ENCODE peak calls at places on chromosomes 6 and 20, in six cellular contexts. One of them, this sample, is unnamed.
A peak's percentile ranks its signal among the peaks of the same experiment; 100 is the strongest.

GRCh38 chr6:148443798-148444560 is 101.3 kb downstream of the SASH1 start:
- DNase-seq in K562: no peak
- DNase-seq in transverse colon: no peak
- DNase-seq in H1: no peak
- DNase-seq in sigmoid colon: no peak
- DNase-seq in stomach: no peak
- DNase-seq in this sample: no peak

GRCh38 chr6:144268821-144269220 is 16.3 kb upstream of the UTRN start:
- DNase-seq in K562: no peak
- DNase-seq in transverse colon: no peak
- DNase-seq in H1: no peak
- DNase-seq in sigmoid colon: no peak
- DNase-seq in stomach: no peak
- DNase-seq in this sample: no peak

GRCh38 chr6:39924283-39924682 is 10.0 kb downstream of the MOCS1 start:
- DNase-seq in K562: no peak
- DNase-seq in transverse colon: no peak
- DNase-seq in H1: no peak
- DNase-seq in sigmoid colon: no peak
- DNase-seq in stomach: no peak
- DNase-seq in this sample: no peak

GRCh38 chr6:22666021-22666420 is 96.7 kb downstream of the HDGFL1 start:
- DNase-seq in K562: no peak
- DNase-seq in transverse colon: no peak
- DNase-seq in H1: no peak
- DNase-seq in sigmoid colon: no peak
- DNase-seq in stomach: no peak
- DNase-seq in this sample: no peak

GRCh38 chr6:54072708-54073313 is 38.4 kb upstream of the MLIP start:
- DNase-seq in K562: no peak
- DNase-seq in transverse colon: no peak
- DNase-seq in H1: no peak
- DNase-seq in sigmoid colon: no peak
- DNase-seq in stomach: no peak
- DNase-seq in this sample: no peak

GRCh38 chr6:9095671-9096260 is 660.4 kb upstream of the SLC35B3 start:
- DNase-seq in K562: no peak
- DNase-seq in transverse colon: no peak
- DNase-seq in H1: no peak
- DNase-seq in sigmoid colon: no peak
- DNase-seq in stomach: no peak
- DNase-seq in this sample: no peak

GRCh38 chr20:61886721-61887658 is 178.7 kb downstream of the TAF4 start:
- DNase-seq in K562: peak; percentile 61
- DNase-seq in transverse colon: no peak
- DNase-seq in H1: no peak
- DNase-seq in sigmoid colon: no peak
- DNase-seq in stomach: no peak
- DNase-seq in this sample: no peak

GRCh38 chr6:75761489-75761888 is 12.4 kb downstream of the MYO6 start:
- DNase-seq in K562: no peak
- DNase-seq in transverse colon: no peak
- DNase-seq in H1: no peak
- DNase-seq in sigmoid colon: no peak
- DNase-seq in stomach: no peak
- DNase-seq in this sample: no peak

GRCh38 chr20:20360464-20360863 is 7.4 kb upstream of the INSM1 start:
- DNase-seq in K562: peak; percentile 44
- DNase-seq in transverse colon: peak; percentile 54
- DNase-seq in H1: no peak
- DNase-seq in sigmoid colon: no peak
- DNase-seq in stomach: peak; percentile 45
- DNase-seq in this sample: no peak

GRCh38 chr20:19974621-19975435 is 42.3 kb upstream of the NAA20 start:
- DNase-seq in K562: no peak
- DNase-seq in transverse colon: peak; percentile 63
- DNase-seq in H1: no peak
- DNase-seq in sigmoid colon: peak; percentile 97
- DNase-seq in stomach: peak; percentile 88
- DNase-seq in this sample: peak; percentile 92

GRCh38 chr20:4076671-4077070 is 61.3 kb upstream of the RNF24 start:
- DNase-seq in K562: no peak
- DNase-seq in transverse colon: no peak
- DNase-seq in H1: no peak
- DNase-seq in sigmoid colon: no peak
- DNase-seq in stomach: no peak
- DNase-seq in this sample: no peak
- TF ChIP-seq EP300 in K562: no peak
- TF ChIP-seq EP300 in transverse colon: no peak
- TF ChIP-seq EP300 in H1: no peak
- TF ChIP-seq EP300 in sigmoid colon: no peak
- TF ChIP-seq EP300 in stomach: no peak
- TF ChIP-seq EP300 in this sample: no peak

GRCh38 chr20:47358052-47358671 is 1.7 kb upstream of the ZMYND8 start:
- DNase-seq in K562: no peak
- DNase-seq in transverse colon: no peak
- DNase-seq in H1: no peak
- DNase-seq in sigmoid colon: no peak
- DNase-seq in stomach: no peak
- DNase-seq in this sample: no peak

GRCh38 chr20:47358672-47359532 is 2.4 kb upstream of the ZMYND8 start:
- DNase-seq in K562: peak; percentile 63
- DNase-seq in transverse colon: peak; percentile 88
- DNase-seq in H1: no peak
- DNase-seq in sigmoid colon: peak; percentile 94
- DNase-seq in stomach: peak; percentile 91
- DNase-seq in this sample: peak; percentile 89

GRCh38 chr20:47356526-47357295 is at the start of gene ZMYND8:
- DNase-seq in K562: peak; percentile 98
- DNase-seq in transverse colon: peak; percentile 95
- DNase-seq in H1: peak; percentile 70
- DNase-seq in sigmoid colon: peak; percentile 95
- DNase-seq in stomach: peak; percentile 93
- DNase-seq in this sample: peak; percentile 95

GRCh38 chr20:47356220-47356525 is 326 bp downstream of the ZMYND8 start:
- DNase-seq in K562: no peak
- DNase-seq in transverse colon: no peak
- DNase-seq in H1: no peak
- DNase-seq in sigmoid colon: no peak
- DNase-seq in stomach: no peak
- DNase-seq in this sample: no peak

GRCh38 chr20:47357296-47358051 is 975 bp upstream of the ZMYND8 start:
- DNase-seq in K562: peak; percentile 70
- DNase-seq in transverse colon: peak; percentile 94
- DNase-seq in H1: no peak
- DNase-seq in sigmoid colon: peak; percentile 95
- DNase-seq in stomach: peak; percentile 96
- DNase-seq in this sample: peak; percentile 95
- TF ChIP-seq POLR2A in K562: peak; percentile 81
- TF ChIP-seq POLR2A in transverse colon: no peak
- TF ChIP-seq POLR2A in H1: peak; percentile 62
- TF ChIP-seq POLR2A in sigmoid colon: peak; percentile 58
- TF ChIP-seq POLR2A in stomach: no peak
- TF ChIP-seq POLR2A in this sample: peak; percentile 48

DNA sequence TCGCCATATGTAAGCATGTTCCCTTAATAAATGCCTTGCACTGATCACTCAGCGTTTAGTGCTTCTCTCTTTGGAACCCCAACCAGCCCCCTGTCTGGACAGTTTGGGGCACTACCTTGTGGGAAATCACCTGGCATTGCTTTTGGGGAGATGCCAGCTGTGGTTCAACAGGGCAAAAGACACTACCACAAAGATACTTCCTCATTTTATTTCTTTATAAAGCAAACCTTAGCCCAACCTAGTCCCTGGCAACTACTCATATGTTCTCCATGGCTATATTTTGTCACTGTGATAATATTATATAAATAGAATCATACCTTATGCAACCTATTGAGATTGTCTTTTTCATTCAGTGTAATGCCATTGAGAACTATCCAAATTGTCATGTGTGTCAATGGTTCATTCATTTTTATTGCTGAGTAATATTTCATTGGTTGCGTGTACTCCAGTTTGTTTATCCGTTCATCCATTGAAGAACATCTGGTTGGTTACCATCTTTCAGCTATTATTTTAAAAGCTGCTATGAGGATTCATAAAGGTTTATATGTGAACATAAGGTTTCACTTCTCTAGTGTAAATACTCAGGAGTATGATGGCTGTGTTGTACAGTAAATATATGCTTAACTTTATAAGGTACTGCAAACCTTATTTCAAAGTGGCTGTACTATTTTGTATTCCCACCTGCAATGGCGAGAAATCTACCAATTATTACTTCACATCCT is 114.8 kb downstream of the MOXD1 start:
- DNase-seq in K562: no peak
- DNase-seq in transverse colon: peak; percentile 16
- DNase-seq in H1: no peak
- DNase-seq in sigmoid colon: no peak
- DNase-seq in stomach: no peak
- DNase-seq in this sample: no peak
- TF ChIP-seq POLR2AphosphoS5 in K562: no peak
- TF ChIP-seq POLR2AphosphoS5 in transverse colon: no peak
- TF ChIP-seq POLR2AphosphoS5 in H1: no peak
- TF ChIP-seq POLR2AphosphoS5 in sigmoid colon: no peak
- TF ChIP-seq POLR2AphosphoS5 in stomach: no peak
- TF ChIP-seq POLR2AphosphoS5 in this sample: no peak

GRCh38 chr6:14172575-14172974 is 55.0 kb downstream of the CD83 start:
- DNase-seq in K562: no peak
- DNase-seq in transverse colon: no peak
- DNase-seq in H1: no peak
- DNase-seq in sigmoid colon: no peak
- DNase-seq in stomach: no peak
- DNase-seq in this sample: no peak

GRCh38 chr6:14170128-14170527 is 52.6 kb downstream of the CD83 start:
- DNase-seq in K562: no peak
- DNase-seq in transverse colon: no peak
- DNase-seq in H1: no peak
- DNase-seq in sigmoid colon: no peak
- DNase-seq in stomach: no peak
- DNase-seq in this sample: no peak

GRCh38 chr6:14165091-14165490 is 47.5 kb downstream of the CD83 start:
- DNase-seq in K562: no peak
- DNase-seq in transverse colon: no peak
- DNase-seq in H1: no peak
- DNase-seq in sigmoid colon: no peak
- DNase-seq in stomach: no peak
- DNase-seq in this sample: no peak

GRCh38 chr6:14166821-14167220 is 49.2 kb downstream of the CD83 start:
- DNase-seq in K562: no peak
- DNase-seq in transverse colon: no peak
- DNase-seq in H1: no peak
- DNase-seq in sigmoid colon: no peak
- DNase-seq in stomach: no peak
- DNase-seq in this sample: no peak
- TF ChIP-seq EP300 in K562: no peak
- TF ChIP-seq EP300 in transverse colon: no peak
- TF ChIP-seq EP300 in H1: no peak
- TF ChIP-seq EP300 in sigmoid colon: no peak
- TF ChIP-seq EP300 in stomach: no peak
- TF ChIP-seq EP300 in this sample: no peak

GRCh38 chr20:38304845-38305447 is 990 bp downstream of the BPI start:
- DNase-seq in K562: peak; percentile 54
- DNase-seq in transverse colon: no peak
- DNase-seq in H1: peak; percentile 10
- DNase-seq in sigmoid colon: no peak
- DNase-seq in stomach: peak; percentile 40
- DNase-seq in this sample: no peak
- TF ChIP-seq POLR2A in K562: no peak
- TF ChIP-seq POLR2A in transverse colon: no peak
- TF ChIP-seq POLR2A in H1: no peak
- TF ChIP-seq POLR2A in sigmoid colon: no peak
- TF ChIP-seq POLR2A in stomach: no peak
- TF ChIP-seq POLR2A in this sample: no peak

GRCh38 chr6:127690588-127690987 is 113.6 kb downstream of the C6orf58 start:
- DNase-seq in K562: no peak
- DNase-seq in transverse colon: no peak
- DNase-seq in H1: no peak
- DNase-seq in sigmoid colon: no peak
- DNase-seq in stomach: no peak
- DNase-seq in this sample: no peak
- TF ChIP-seq POLR2AphosphoS5 in K562: no peak
- TF ChIP-seq POLR2AphosphoS5 in transverse colon: no peak
- TF ChIP-seq POLR2AphosphoS5 in H1: no peak
- TF ChIP-seq POLR2AphosphoS5 in sigmoid colon: no peak
- TF ChIP-seq POLR2AphosphoS5 in stomach: no peak
- TF ChIP-seq POLR2AphosphoS5 in this sample: no peak

GRCh38 chr6:36399970-36400369 is 12.5 kb upstream of the ETV7 start:
- DNase-seq in K562: no peak
- DNase-seq in transverse colon: no peak
- DNase-seq in H1: no peak
- DNase-seq in sigmoid colon: no peak
- DNase-seq in stomach: no peak
- DNase-seq in this sample: peak; percentile 24
- TF ChIP-seq EP300 in K562: no peak
- TF ChIP-seq EP300 in transverse colon: no peak
- TF ChIP-seq EP300 in H1: no peak
- TF ChIP-seq EP300 in sigmoid colon: no peak
- TF ChIP-seq EP300 in stomach: no peak
- TF ChIP-seq EP300 in this sample: no peak

This sample was measured in suprapubic skin.